ENCODE peak calls at places on chromosomes 6 and 20, in six cellular contexts. P, Z, D, E, X and V are unnamed samples.

GRCh38 chr20:34112600-34113061 is 588 bp upstream of the EIF2S2 start:
- DNase-seq in P (peak), Z (no peak), D (peak), E (peak), X (peak), V (no peak)

GRCh38 chr6:130412556-130413290 is 46.9 kb downstream of the TMEM200A start:
- DNase-seq in P (no peak), Z (no peak), D (no peak), E (no peak), X (no peak), V (no peak)

GRCh38 chr20:39853664-39854063 is 835.4 kb downstream of the MAFB start:
- DNase-seq in P (no peak), Z (no peak), D (no peak), E (peak), X (no peak), V (no peak)

GRCh38 chr6:41716516-41717446 is 18.6 kb downstream of the TFEB start:
- DNase-seq in P (no peak), Z (no peak), D (no peak), E (no peak), X (peak), V (no peak)

GRCh38 chr20:50456452-50457324 is 53.5 kb upstream of the PTPN1 start:
- DNase-seq in P (no peak), Z (no peak), D (no peak), E (no peak), X (peak), V (no peak)

GRCh38 chr20:21682576-21682975 is 22.9 kb upstream of the PAX1 start:
- DNase-seq in P (no peak), Z (no peak), D (no peak), E (no peak), X (no peak), V (no peak)

GRCh38 chr20:50481741-50482140 is 28.4 kb upstream of the PTPN1 start:
- DNase-seq in P (no peak), Z (no peak), D (no peak), E (no peak), X (no peak), V (no peak)

GRCh38 chr20:37379967-37380828 is 34.3 kb downstream of the SRC start:
- DNase-seq in P (no peak), Z (no peak), D (no peak), E (peak), X (peak), V (no peak)

GRCh38 chr20:37672143-37672542 is 21.7 kb upstream of the CTNNBL1 start:
- DNase-seq in P (no peak), Z (no peak), D (no peak), E (no peak), X (no peak), V (no peak)

GRCh38 chr20:54123587-54124180 is 50.1 kb downstream of the CYP24A1 start:
- DNase-seq in P (no peak), Z (no peak), D (no peak), E (peak), X (no peak), V (peak)

GRCh38 chr6:52815167-52816092 is 11.8 kb upstream of the GSTA1 start:
- DNase-seq in P (peak), Z (peak), D (peak), E (peak), X (peak), V (peak)

GRCh38 chr6:84052204-84052882 is 18.8 kb downstream of the MRAP2 start:
- DNase-seq in P (no peak), Z (no peak), D (peak), E (peak), X (no peak), V (no peak)

GRCh38 chr6:136084403-136084802 is 165.7 kb downstream of the MTFR2 start:
- DNase-seq in P (no peak), Z (no peak), D (no peak), E (no peak), X (no peak), V (no peak)

GRCh38 chr20:10649817-10650200 is 24.0 kb downstream of the JAG1 start:
- DNase-seq in P (no peak), Z (no peak), D (no peak), E (peak), X (no peak), V (no peak)

GRCh38 chr6:52499026-52499425 is 77.8 kb downstream of the TRAM2 start:
- DNase-seq in P (no peak), Z (no peak), D (no peak), E (peak), X (no peak), V (no peak)

GRCh38 chr6:4179960-4180652 is 44.7 kb upstream of the ECI2 start:
- DNase-seq in P (no peak), Z (no peak), D (no peak), E (peak), X (no peak), V (no peak)

GRCh38 chr20:37329481-37330165 is 16.3 kb upstream of the SRC start:
- DNase-seq in P (no peak), Z (no peak), D (no peak), E (no peak), X (no peak), V (no peak)

GRCh38 chr20:44642203-44643153 is 9.0 kb downstream of the ADA start:
- DNase-seq in P (peak), Z (peak), D (peak), E (peak), X (peak), V (no peak)

GRCh38 chr20:34643919-34644318 is 33.0 kb downstream of the PIGU start:
- DNase-seq in P (no peak), Z (no peak), D (no peak), E (peak), X (no peak), V (no peak)

GRCh38 chr6:125251516-125252229 is 50.1 kb downstream of the HDDC2 start:
- DNase-seq in P (no peak), Z (no peak), D (no peak), E (peak), X (no peak), V (no peak)

GRCh38 chr20:64102647-64103354 is 4.6 kb downstream of the NPBWR2 start:
- DNase-seq in P (no peak), Z (no peak), D (no peak), E (no peak), X (peak), V (no peak)

GRCh38 chr6:28940294-28940858 is 16.6 kb upstream of the TRIM27 start:
- DNase-seq in P (peak), Z (peak), D (peak), E (no peak), X (peak), V (no peak)

GRCh38 chr6:25882066-25882496 is 8.0 kb upstream of the SLC17A3 start:
- DNase-seq in P (peak), Z (peak), D (no peak), E (no peak), X (no peak), V (no peak)

GRCh38 chr6:169589293-169589692 is 112.5 kb downstream of the WDR27 start:
- DNase-seq in P (no peak), Z (peak), D (no peak), E (peak), X (peak), V (no peak)

GRCh38 chr20:50513169-50514034 is 3.2 kb downstream of the PTPN1 start:
- DNase-seq in P (no peak), Z (no peak), D (no peak), E (peak), X (no peak), V (no peak)

GRCh38 chr6:131136021-131136847 is 967 bp downstream of the AKAP7 start:
- DNase-seq in P (no peak), Z (peak), D (peak), E (peak), X (no peak), V (no peak)

GRCh38 chr6:143279385-143279784 is 171.1 kb downstream of the ADAT2 start:
- DNase-seq in P (no peak), Z (peak), D (no peak), E (peak), X (no peak), V (peak)

GRCh38 chr6:81561071-81561564 is 191.4 kb downstream of the TENT5A start:
- DNase-seq in P (no peak), Z (no peak), D (no peak), E (peak), X (no peak), V (no peak)

GRCh38 chr6:105106260-105106659 is 73.6 kb downstream of the POPDC3 start:
- DNase-seq in P (no peak), Z (no peak), D (no peak), E (no peak), X (no peak), V (no peak)

GRCh38 chr6:169253745-169254238 is at the start of gene THBS2:
- DNase-seq in P (no peak), Z (no peak), D (peak), E (peak), X (no peak), V (no peak)

GRCh38 chr6:168709440-168709839 is 268.5 kb downstream of the SMOC2 start:
- DNase-seq in P (no peak), Z (no peak), D (no peak), E (no peak), X (no peak), V (no peak)

GRCh38 chr6:34146021-34146782 is at the start of gene GRM4:
- DNase-seq in P (no peak), Z (no peak), D (no peak), E (no peak), X (no peak), V (no peak)

GRCh38 chr6:69294862-69295261 is 501.9 kb downstream of the LMBRD1 start:
- DNase-seq in P (no peak), Z (no peak), D (no peak), E (no peak), X (no peak), V (no peak)

GRCh38 chr6:35497571-35498406 is 910 bp upstream of the TEAD3 start:
- DNase-seq in P (peak), Z (peak), D (peak), E (peak), X (no peak), V (no peak)

GRCh38 chr20:47710665-47711045 is 74.6 kb downstream of the SULF2 start:
- DNase-seq in P (no peak), Z (no peak), D (no peak), E (no peak), X (no peak), V (no peak)